ENCODE peak calls at places on chromosomes 13 and 19, in seven cellular contexts. One of them, this sample, is unnamed.
A peak's percentile ranks its signal among the peaks of the same experiment; 100 is the strongest.

GRCh38 chr19:53981408-53981998 is 9.9 kb upstream of the CACNG6 start:
- DNase-seq in omental fat pad: no peak
- DNase-seq in astrocyte: no peak
- DNase-seq in thoracic aorta: no peak
- DNase-seq in type B pancreatic cell: no peak
- DNase-seq in AG09309: no peak
- DNase-seq in RWPE2: no peak
- DNase-seq in this sample: no peak

GRCh38 chr13:105442941-105443340 is 1092.5 kb downstream of the EFNB2 start:
- DNase-seq in astrocyte: peak; percentile 99
- DNase-seq in omental fat pad: no peak
- DNase-seq in RWPE2: no peak
- DNase-seq in AG09309: peak; percentile 91
- DNase-seq in type B pancreatic cell: no peak
- DNase-seq in thoracic aorta: no peak
- DNase-seq in this sample: no peak

GRCh38 chr19:5360003-5360820 is 19.6 kb upstream of the PTPRS start:
- DNase-seq in astrocyte: peak; percentile 49
- DNase-seq in AG09309: no peak
- DNase-seq in omental fat pad: no peak
- DNase-seq in type B pancreatic cell: no peak
- DNase-seq in thoracic aorta: no peak
- DNase-seq in RWPE2: no peak
- DNase-seq in this sample: no peak

GRCh38 chr19:31271569-31271911 is 77.7 kb downstream of the TSHZ3 start:
- DNase-seq in RWPE2: no peak
- DNase-seq in AG09309: no peak
- DNase-seq in thoracic aorta: no peak
- DNase-seq in astrocyte: no peak
- DNase-seq in type B pancreatic cell: no peak
- DNase-seq in omental fat pad: no peak
- DNase-seq in this sample: no peak

GRCh38 chr13:50072676-50073075 is 57.4 kb downstream of the KCNRG start:
- DNase-seq in thoracic aorta: no peak
- DNase-seq in type B pancreatic cell: no peak
- DNase-seq in astrocyte: no peak
- DNase-seq in RWPE2: no peak
- DNase-seq in AG09309: no peak
- DNase-seq in omental fat pad: no peak
- DNase-seq in this sample: no peak

GRCh38 chr19:3683405-3683865 is 16.8 kb downstream of the PIP5K1C start:
- DNase-seq in astrocyte: peak; percentile 80
- DNase-seq in omental fat pad: no peak
- DNase-seq in RWPE2: peak; percentile 57
- DNase-seq in AG09309: no peak
- DNase-seq in type B pancreatic cell: no peak
- DNase-seq in thoracic aorta: no peak
- DNase-seq in this sample: no peak

GRCh38 chr13:76025392-76025791 is 389.3 kb downstream of the LMO7 start:
- DNase-seq in thoracic aorta: no peak
- DNase-seq in RWPE2: no peak
- DNase-seq in omental fat pad: no peak
- DNase-seq in AG09309: no peak
- DNase-seq in astrocyte: no peak
- DNase-seq in type B pancreatic cell: no peak
- DNase-seq in this sample: no peak

GRCh38 chr13:31380728-31381127 is 181.0 kb downstream of the B3GLCT start:
- DNase-seq in omental fat pad: no peak
- DNase-seq in astrocyte: no peak
- DNase-seq in type B pancreatic cell: no peak
- DNase-seq in RWPE2: no peak
- DNase-seq in AG09309: no peak
- DNase-seq in thoracic aorta: no peak
- DNase-seq in this sample: no peak

GRCh38 chr13:27117947-27118346 is 53.7 kb downstream of the USP12 start:
- DNase-seq in omental fat pad: no peak
- DNase-seq in type B pancreatic cell: no peak
- DNase-seq in AG09309: no peak
- DNase-seq in RWPE2: no peak
- DNase-seq in astrocyte: no peak
- DNase-seq in thoracic aorta: no peak
- DNase-seq in this sample: no peak

GRCh38 chr13:101763191-101763590 is 310.7 kb downstream of the ITGBL1 start:
- DNase-seq in thoracic aorta: no peak
- DNase-seq in type B pancreatic cell: no peak
- DNase-seq in AG09309: no peak
- DNase-seq in astrocyte: peak; percentile 1
- DNase-seq in RWPE2: no peak
- DNase-seq in omental fat pad: no peak
- DNase-seq in this sample: no peak

GRCh38 chr19:48632692-48633147 is 4.5 kb downstream of the DBP start:
- DNase-seq in type B pancreatic cell: no peak
- DNase-seq in thoracic aorta: no peak
- DNase-seq in omental fat pad: no peak
- DNase-seq in astrocyte: no peak
- DNase-seq in AG09309: no peak
- DNase-seq in RWPE2: no peak
- DNase-seq in this sample: no peak

GRCh38 chr13:35704331-35704730 is 227.8 kb upstream of the MAB21L1 start:
- DNase-seq in thoracic aorta: no peak
- DNase-seq in omental fat pad: no peak
- DNase-seq in AG09309: no peak
- DNase-seq in astrocyte: no peak
- DNase-seq in type B pancreatic cell: no peak
- DNase-seq in RWPE2: no peak
- DNase-seq in this sample: no peak

GRCh38 chr19:4914736-4915501 is 5.6 kb downstream of the UHRF1 start:
- DNase-seq in omental fat pad: no peak
- DNase-seq in RWPE2: peak; percentile 94
- DNase-seq in type B pancreatic cell: no peak
- DNase-seq in AG09309: peak; percentile 45
- DNase-seq in thoracic aorta: no peak
- DNase-seq in astrocyte: peak; percentile 82
- DNase-seq in this sample: peak; percentile 59

GRCh38 chr13:30696278-30697176 is 38.8 kb upstream of the ALOX5AP start:
- DNase-seq in AG09309: no peak
- DNase-seq in RWPE2: no peak
- DNase-seq in astrocyte: no peak
- DNase-seq in type B pancreatic cell: peak; percentile 62
- DNase-seq in thoracic aorta: no peak
- DNase-seq in omental fat pad: no peak
- DNase-seq in this sample: no peak

GRCh38 chr19:960601-960938 is 23.6 kb upstream of the WDR18 start:
- DNase-seq in astrocyte: no peak
- DNase-seq in RWPE2: no peak
- DNase-seq in thoracic aorta: no peak
- DNase-seq in AG09309: no peak
- DNase-seq in omental fat pad: no peak
- DNase-seq in type B pancreatic cell: no peak
- DNase-seq in this sample: no peak

GRCh38 chr19:46076031-46076880 is 35.5 kb upstream of the IGFL4 start:
- DNase-seq in type B pancreatic cell: no peak
- DNase-seq in AG09309: no peak
- DNase-seq in RWPE2: no peak
- DNase-seq in astrocyte: no peak
- DNase-seq in thoracic aorta: no peak
- DNase-seq in omental fat pad: no peak
- DNase-seq in this sample: no peak

GRCh38 chr13:23687614-23688013 is 117.4 kb downstream of the TNFRSF19 start:
- DNase-seq in AG09309: no peak
- DNase-seq in type B pancreatic cell: no peak
- DNase-seq in thoracic aorta: no peak
- DNase-seq in RWPE2: no peak
- DNase-seq in omental fat pad: no peak
- DNase-seq in astrocyte: no peak
- DNase-seq in this sample: no peak

GRCh38 chr13:44306401-44307192 is 67.0 kb upstream of the SERP2 start:
- DNase-seq in astrocyte: peak; percentile 99
- DNase-seq in omental fat pad: no peak
- DNase-seq in type B pancreatic cell: no peak
- DNase-seq in AG09309: peak; percentile 93
- DNase-seq in RWPE2: peak; percentile 86
- DNase-seq in thoracic aorta: no peak
- DNase-seq in this sample: no peak

GRCh38 chr19:45558399-45558878 is 26.2 kb downstream of the OPA3 start:
- DNase-seq in omental fat pad: no peak
- DNase-seq in type B pancreatic cell: no peak
- DNase-seq in astrocyte: no peak
- DNase-seq in AG09309: no peak
- DNase-seq in RWPE2: no peak
- DNase-seq in thoracic aorta: no peak
- DNase-seq in this sample: peak; percentile 86

GRCh38 chr19:31570718-31571117 is 221.5 kb upstream of the TSHZ3 start:
- DNase-seq in astrocyte: no peak
- DNase-seq in type B pancreatic cell: no peak
- DNase-seq in omental fat pad: no peak
- DNase-seq in RWPE2: no peak
- DNase-seq in AG09309: no peak
- DNase-seq in thoracic aorta: no peak
- DNase-seq in this sample: no peak

GRCh38 chr13:41942462-41943094 is 18.3 kb downstream of the VWA8 start:
- DNase-seq in thoracic aorta: no peak
- DNase-seq in type B pancreatic cell: no peak
- DNase-seq in astrocyte: peak; percentile 41
- DNase-seq in omental fat pad: no peak
- DNase-seq in AG09309: no peak
- DNase-seq in RWPE2: no peak
- DNase-seq in this sample: no peak

DNA sequence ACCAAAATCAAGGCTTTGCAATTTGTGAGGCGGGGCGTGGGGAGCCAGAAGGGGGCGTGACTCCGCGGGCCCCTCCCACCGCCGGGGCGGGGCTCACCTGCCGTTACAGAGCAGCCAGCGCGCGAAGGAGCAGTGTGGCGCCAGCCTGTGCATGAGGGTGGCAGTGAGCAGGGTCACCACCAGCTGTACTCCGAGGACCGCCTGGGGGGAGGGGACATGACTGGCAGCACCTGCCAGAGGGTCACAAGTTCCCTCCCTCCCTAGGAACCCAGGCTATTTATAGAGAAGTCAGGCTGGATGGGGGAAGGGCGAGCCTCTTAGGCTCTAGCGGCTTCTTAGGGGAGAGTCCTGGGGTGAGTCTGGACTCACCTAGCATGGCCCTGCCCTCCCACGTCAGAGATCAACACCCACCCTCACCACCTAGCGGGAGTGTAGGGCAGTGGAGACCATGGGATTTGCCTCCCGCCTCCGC is 3.6 kb downstream of the TMEM161A start:
- DNase-seq in RWPE2: no peak
- DNase-seq in type B pancreatic cell: no peak
- DNase-seq in astrocyte: no peak
- DNase-seq in omental fat pad: no peak
- DNase-seq in AG09309: no peak
- DNase-seq in thoracic aorta: no peak
- DNase-seq in this sample: peak; percentile 23
- TF ChIP-seq CTCF in RWPE2: no peak
- TF ChIP-seq CTCF in type B pancreatic cell: no peak
- TF ChIP-seq CTCF in astrocyte: no peak
- TF ChIP-seq CTCF in omental fat pad: no peak
- TF ChIP-seq CTCF in AG09309: no peak
- TF ChIP-seq CTCF in thoracic aorta: no peak
- TF ChIP-seq CTCF in this sample: no peak

GRCh38 chr19:49801966-49802661 is 11.0 kb downstream of the FUZ start:
- DNase-seq in type B pancreatic cell: no peak
- DNase-seq in RWPE2: peak; percentile 68
- DNase-seq in astrocyte: peak; percentile 73
- DNase-seq in AG09309: no peak
- DNase-seq in omental fat pad: peak; percentile 93
- DNase-seq in thoracic aorta: peak; percentile 75
- DNase-seq in this sample: no peak
- TF ChIP-seq CTCF in type B pancreatic cell: peak; percentile 23
- TF ChIP-seq CTCF in RWPE2: no peak
- TF ChIP-seq CTCF in astrocyte: no peak
- TF ChIP-seq CTCF in AG09309: peak; percentile 12
- TF ChIP-seq CTCF in omental fat pad: no peak
- TF ChIP-seq CTCF in thoracic aorta: no peak
- TF ChIP-seq CTCF in this sample: no peak

GRCh38 chr13:111175372-111175771 is 60.3 kb downstream of the ARHGEF7 start:
- DNase-seq in omental fat pad: no peak
- DNase-seq in AG09309: no peak
- DNase-seq in RWPE2: no peak
- DNase-seq in astrocyte: no peak
- DNase-seq in thoracic aorta: no peak
- DNase-seq in type B pancreatic cell: no peak
- DNase-seq in this sample: no peak
- TF ChIP-seq CTCF in omental fat pad: no peak
- TF ChIP-seq CTCF in AG09309: no peak
- TF ChIP-seq CTCF in RWPE2: no peak
- TF ChIP-seq CTCF in astrocyte: no peak
- TF ChIP-seq CTCF in thoracic aorta: no peak
- TF ChIP-seq CTCF in type B pancreatic cell: no peak
- TF ChIP-seq CTCF in this sample: no peak

GRCh38 chr19:30026933-30027332 is 84.9 kb downstream of the URI1 start:
- DNase-seq in astrocyte: no peak
- DNase-seq in RWPE2: no peak
- DNase-seq in AG09309: no peak
- DNase-seq in omental fat pad: no peak
- DNase-seq in thoracic aorta: no peak
- DNase-seq in type B pancreatic cell: no peak
- DNase-seq in this sample: no peak
- TF ChIP-seq CTCF in astrocyte: no peak
- TF ChIP-seq CTCF in RWPE2: no peak
- TF ChIP-seq CTCF in AG09309: no peak
- TF ChIP-seq CTCF in omental fat pad: no peak
- TF ChIP-seq CTCF in thoracic aorta: no peak
- TF ChIP-seq CTCF in type B pancreatic cell: no peak
- TF ChIP-seq CTCF in this sample: no peak

DNA sequence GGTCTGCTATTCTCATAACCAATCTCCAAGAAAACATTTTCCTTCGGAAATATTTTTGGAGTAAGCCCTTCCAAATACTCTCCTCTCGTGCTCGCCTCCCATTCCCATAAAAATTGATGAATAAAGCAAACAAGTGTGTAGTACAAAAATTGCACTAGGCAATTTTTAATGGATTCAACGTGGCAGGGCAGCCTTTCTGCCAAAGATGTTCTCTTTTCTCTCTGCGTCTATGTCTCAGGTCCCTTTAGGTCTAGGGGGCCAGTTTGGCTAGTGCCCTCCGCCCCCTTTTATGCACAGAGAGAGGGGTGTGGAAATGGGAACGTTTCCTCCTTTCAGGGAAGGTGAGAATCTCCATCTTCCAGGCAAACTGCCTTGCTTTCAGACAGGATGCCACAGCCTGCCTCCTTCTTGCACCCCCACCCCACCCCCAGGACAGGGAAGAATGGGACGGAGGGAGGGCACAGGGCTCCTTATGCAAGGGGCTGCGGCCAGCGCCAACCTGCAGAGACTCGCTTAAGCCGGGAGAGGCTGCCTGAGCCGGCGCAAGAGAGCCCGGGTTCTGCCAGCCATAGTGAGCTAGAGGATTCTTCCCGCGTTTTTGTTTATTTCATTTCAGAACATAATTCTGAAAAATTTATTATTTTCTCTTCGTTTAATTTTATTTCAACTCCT is 2.7 kb upstream of the ZIC2 start:
- DNase-seq in type B pancreatic cell: no peak
- DNase-seq in AG09309: no peak
- DNase-seq in omental fat pad: no peak
- DNase-seq in RWPE2: no peak
- DNase-seq in astrocyte: no peak
- DNase-seq in thoracic aorta: no peak
- DNase-seq in this sample: no peak
- TF ChIP-seq CTCF in type B pancreatic cell: peak; percentile 32
- TF ChIP-seq CTCF in AG09309: no peak
- TF ChIP-seq CTCF in omental fat pad: no peak
- TF ChIP-seq CTCF in RWPE2: no peak
- TF ChIP-seq CTCF in astrocyte: no peak
- TF ChIP-seq CTCF in thoracic aorta: no peak
- TF ChIP-seq CTCF in this sample: no peak

This sample was measured in GM20000.